ENCODE peak calls at places on chromosomes 5 and 9, in four cellular contexts. One of them, this sample, is unnamed.

GRCh38 chr5:101018299-101018698 is 115.2 kb upstream of the ST8SIA4 start:
- DNase-seq in thoracic aorta: no peak
- DNase-seq in OCI-LY7: no peak
- DNase-seq in astrocyte of the spinal cord: peak
- DNase-seq in this sample: no peak

GRCh38 chr9:76657265-76657664 is 107.0 kb upstream of the PCA3 start:
- DNase-seq in thoracic aorta: no peak
- DNase-seq in OCI-LY7: no peak
- DNase-seq in astrocyte of the spinal cord: peak
- DNase-seq in this sample: no peak

GRCh38 chr9:6305954-6306563 is 22.1 kb upstream of the TPD52L3 start:
- DNase-seq in thoracic aorta: no peak
- DNase-seq in OCI-LY7: peak
- DNase-seq in astrocyte of the spinal cord: peak
- DNase-seq in this sample: no peak

GRCh38 chr5:102753889-102754498 is 1.1 kb upstream of the PAM start:
- DNase-seq in thoracic aorta: no peak
- DNase-seq in OCI-LY7: no peak
- DNase-seq in astrocyte of the spinal cord: no peak
- DNase-seq in this sample: no peak

GRCh38 chr9:84773023-84773422 is 103.5 kb downstream of the NTRK2 start:
- DNase-seq in thoracic aorta: no peak
- DNase-seq in OCI-LY7: no peak
- DNase-seq in astrocyte of the spinal cord: no peak
- DNase-seq in this sample: no peak

GRCh38 chr9:93984860-93985259 is 29.7 kb upstream of the BARX1 start:
- DNase-seq in thoracic aorta: no peak
- DNase-seq in OCI-LY7: no peak
- DNase-seq in astrocyte of the spinal cord: no peak
- DNase-seq in this sample: no peak

GRCh38 chr5:34715711-34716110 is 59.6 kb downstream of the RAI14 start:
- DNase-seq in thoracic aorta: no peak
- DNase-seq in OCI-LY7: no peak
- DNase-seq in astrocyte of the spinal cord: peak
- DNase-seq in this sample: no peak

GRCh38 chr9:6842584-6842947 is 84.8 kb downstream of the KDM4C start:
- DNase-seq in thoracic aorta: no peak
- DNase-seq in OCI-LY7: no peak
- DNase-seq in astrocyte of the spinal cord: peak
- DNase-seq in this sample: no peak

GRCh38 chr9:125532812-125533594 is 174.0 kb downstream of the MAPKAP1 start:
- DNase-seq in thoracic aorta: no peak
- DNase-seq in OCI-LY7: no peak
- DNase-seq in astrocyte of the spinal cord: no peak
- DNase-seq in this sample: no peak

GRCh38 chr5:134151723-134152122 is 25.0 kb downstream of the SKP1 start:
- DNase-seq in thoracic aorta: no peak
- DNase-seq in OCI-LY7: no peak
- DNase-seq in astrocyte of the spinal cord: no peak
- DNase-seq in this sample: no peak

GRCh38 chr5:103291606-103292005 is 33.0 kb downstream of the MACIR start:
- DNase-seq in thoracic aorta: no peak
- DNase-seq in OCI-LY7: no peak
- DNase-seq in astrocyte of the spinal cord: no peak
- DNase-seq in this sample: no peak

GRCh38 chr9:70232476-70232875 is 26.3 kb upstream of the SMC5 start:
- DNase-seq in thoracic aorta: no peak
- DNase-seq in OCI-LY7: no peak
- DNase-seq in astrocyte of the spinal cord: no peak
- DNase-seq in this sample: no peak

GRCh38 chr5:125181159-125181558 is 434.7 kb upstream of the ZNF608 start:
- DNase-seq in thoracic aorta: no peak
- DNase-seq in OCI-LY7: no peak
- DNase-seq in astrocyte of the spinal cord: no peak
- DNase-seq in this sample: no peak

GRCh38 chr5:178147406-178147805 is 6.3 kb downstream of the NHP2 start:
- DNase-seq in thoracic aorta: no peak
- DNase-seq in OCI-LY7: no peak
- DNase-seq in astrocyte of the spinal cord: no peak
- DNase-seq in this sample: no peak

GRCh38 chr5:1784197-1785050 is 15.2 kb downstream of the MRPL36 start:
- DNase-seq in thoracic aorta: no peak
- DNase-seq in OCI-LY7: no peak
- DNase-seq in astrocyte of the spinal cord: no peak
- DNase-seq in this sample: no peak

GRCh38 chr5:53126514-53126913 is 17.0 kb upstream of the MOCS2 start:
- DNase-seq in thoracic aorta: no peak
- DNase-seq in OCI-LY7: no peak
- DNase-seq in astrocyte of the spinal cord: peak
- DNase-seq in this sample: no peak

GRCh38 chr9:132350861-132351315 is 3.9 kb downstream of the SETX start:
- DNase-seq in thoracic aorta: no peak
- DNase-seq in OCI-LY7: peak
- DNase-seq in astrocyte of the spinal cord: peak
- DNase-seq in this sample: no peak

GRCh38 chr9:27469583-27469982 is 54.5 kb upstream of the IFNK start:
- DNase-seq in thoracic aorta: no peak
- DNase-seq in OCI-LY7: no peak
- DNase-seq in astrocyte of the spinal cord: no peak
- DNase-seq in this sample: no peak

GRCh38 chr9:133730994-133731715 is 7.0 kb downstream of the SARDH start:
- DNase-seq in thoracic aorta: no peak
- DNase-seq in OCI-LY7: no peak
- DNase-seq in astrocyte of the spinal cord: no peak
- DNase-seq in this sample: peak

GRCh38 chr9:89555016-89555415 is 49.8 kb upstream of the GADD45G start:
- DNase-seq in thoracic aorta: no peak
- DNase-seq in OCI-LY7: no peak
- DNase-seq in astrocyte of the spinal cord: no peak
- DNase-seq in this sample: no peak

GRCh38 chr5:140360101-140360500 is at the start of gene SLC4A9:
- DNase-seq in thoracic aorta: no peak
- DNase-seq in OCI-LY7: no peak
- DNase-seq in astrocyte of the spinal cord: no peak
- DNase-seq in this sample: no peak

GRCh38 chr5:140356878-140357730 is 2.9 kb upstream of the SLC4A9 start:
- DNase-seq in thoracic aorta: no peak
- DNase-seq in OCI-LY7: no peak
- DNase-seq in astrocyte of the spinal cord: no peak
- DNase-seq in this sample: no peak

GRCh38 chr5:140355551-140355950 is 4.4 kb upstream of the SLC4A9 start:
- DNase-seq in thoracic aorta: no peak
- DNase-seq in OCI-LY7: no peak
- DNase-seq in astrocyte of the spinal cord: no peak
- DNase-seq in this sample: no peak

GRCh38 chr5:140358738-140359310 is 1.2 kb upstream of the SLC4A9 start:
- DNase-seq in thoracic aorta: no peak
- DNase-seq in OCI-LY7: no peak
- DNase-seq in astrocyte of the spinal cord: peak
- DNase-seq in this sample: no peak

DNA sequence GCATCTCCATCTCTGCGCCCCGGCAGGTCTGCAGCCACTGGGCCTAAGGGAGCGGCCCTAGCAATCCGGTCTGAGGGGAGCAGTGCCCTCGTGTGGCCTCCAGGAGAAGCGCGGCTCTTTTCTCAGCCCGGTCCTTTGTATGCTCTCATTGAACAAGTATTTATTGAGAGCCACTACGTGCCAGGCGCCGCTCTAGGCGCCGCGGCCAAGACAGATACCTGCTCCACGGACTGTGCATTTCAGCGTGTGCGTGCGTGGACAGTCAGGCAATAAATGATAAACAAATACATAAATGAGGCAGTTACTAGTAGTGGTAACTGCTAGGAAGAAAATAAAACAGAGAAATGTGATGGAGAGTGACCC is 2.3 kb upstream of the SLC4A9 start:
- DNase-seq in thoracic aorta: peak
- DNase-seq in OCI-LY7: peak
- DNase-seq in astrocyte of the spinal cord: peak
- DNase-seq in this sample: peak
- H3K4me3 ChIP-seq in thoracic aorta: peak
- H3K4me3 ChIP-seq in OCI-LY7: no peak
- H3K4me3 ChIP-seq in astrocyte of the spinal cord: no peak
- H3K4me3 ChIP-seq in this sample: peak

GRCh38 chr5:142527234-142527633 is 158.7 kb downstream of the FGF1 start:
- DNase-seq in thoracic aorta: no peak
- DNase-seq in OCI-LY7: no peak
- DNase-seq in astrocyte of the spinal cord: no peak
- DNase-seq in this sample: no peak

GRCh38 chr5:142531977-142532376 is 153.9 kb downstream of the FGF1 start:
- DNase-seq in thoracic aorta: no peak
- DNase-seq in OCI-LY7: no peak
- DNase-seq in astrocyte of the spinal cord: no peak
- DNase-seq in this sample: no peak

GRCh38 chr5:142530904-142531303 is 155.0 kb downstream of the FGF1 start:
- DNase-seq in thoracic aorta: no peak
- DNase-seq in OCI-LY7: no peak
- DNase-seq in astrocyte of the spinal cord: no peak
- DNase-seq in this sample: no peak

GRCh38 chr5:142529626-142530278 is 156.1 kb downstream of the FGF1 start:
- DNase-seq in thoracic aorta: no peak
- DNase-seq in OCI-LY7: no peak
- DNase-seq in astrocyte of the spinal cord: peak
- DNase-seq in this sample: no peak

GRCh38 chr5:142527664-142528295 is 158.1 kb downstream of the FGF1 start:
- DNase-seq in thoracic aorta: no peak
- DNase-seq in OCI-LY7: no peak
- DNase-seq in astrocyte of the spinal cord: no peak
- DNase-seq in this sample: no peak
- H3K4me3 ChIP-seq in thoracic aorta: no peak
- H3K4me3 ChIP-seq in OCI-LY7: no peak
- H3K4me3 ChIP-seq in astrocyte of the spinal cord: no peak
- H3K4me3 ChIP-seq in this sample: no peak

GRCh38 chr5:173853370-173854131 is 34.6 kb upstream of the CPEB4 start:
- DNase-seq in thoracic aorta: no peak
- DNase-seq in OCI-LY7: no peak
- DNase-seq in astrocyte of the spinal cord: no peak
- DNase-seq in this sample: no peak
- H3K4me3 ChIP-seq in thoracic aorta: no peak
- H3K4me3 ChIP-seq in OCI-LY7: no peak
- H3K4me3 ChIP-seq in astrocyte of the spinal cord: no peak
- H3K4me3 ChIP-seq in this sample: no peak

GRCh38 chr5:170746081-170746951 is 37.2 kb upstream of the GABRP start:
- DNase-seq in thoracic aorta: no peak
- DNase-seq in OCI-LY7: no peak
- DNase-seq in astrocyte of the spinal cord: no peak
- DNase-seq in this sample: no peak
- H3K4me3 ChIP-seq in thoracic aorta: no peak
- H3K4me3 ChIP-seq in OCI-LY7: no peak
- H3K4me3 ChIP-seq in astrocyte of the spinal cord: no peak
- H3K4me3 ChIP-seq in this sample: peak

This sample was measured in breast epithelium.